ENCODE peak calls at places on chromosomes 3 and 15, in nine cellular contexts. T, P, L, M, B, Q, H, X and Y are unnamed samples.

GRCh38 chr3:152218604-152219003 is 50.1 kb upstream of the MBNL1 start:
- DNase-seq in X (no peak), P (no peak), Q (no peak), T (no peak), M (no peak), H (no peak), L (no peak), B (no peak), Y (no peak)

GRCh38 chr15:63296195-63296594 is 18.8 kb downstream of the APH1B start:
- DNase-seq in M (no peak), H (no peak), P (no peak), X (no peak), B (no peak), T (no peak), L (no peak), Q (no peak), Y (no peak)

GRCh38 chr3:72338082-72338941 is 509.9 kb downstream of the SHQ1 start:
- DNase-seq in P (no peak), X (no peak), T (no peak), M (no peak), B (no peak), L (peak), Q (no peak), H (no peak), Y (no peak)

GRCh38 chr15:74815961-74816360 is 3.3 kb downstream of the LMAN1L start:
- DNase-seq in L (no peak), T (no peak), X (no peak), M (no peak), B (no peak), H (no peak), P (no peak), Q (no peak), Y (no peak)

GRCh38 chr3:187319699-187320302 is 28.3 kb upstream of the MASP1 start:
- DNase-seq in Q (peak), B (peak), P (peak), H (peak), T (no peak), L (peak), X (peak), M (peak), Y (peak)

GRCh38 chr3:177498037-177498857 is 301.0 kb upstream of the TBL1XR1 start:
- DNase-seq in H (no peak), L (peak), M (peak), X (no peak), T (no peak), P (peak), B (no peak), Q (peak), Y (peak)

GRCh38 chr15:77525907-77526581 is 105.4 kb downstream of the HMG20A start:
- DNase-seq in M (no peak), T (no peak), B (no peak), H (no peak), Q (no peak), L (no peak), P (no peak), X (no peak), Y (no peak)

GRCh38 chr3:186254676-186255665 is 107.1 kb downstream of the DGKG start:
- DNase-seq in P (no peak), H (peak), M (no peak), Q (no peak), X (no peak), B (peak), T (no peak), L (no peak), Y (no peak)

GRCh38 chr3:183764854-183765731 is 60.3 kb downstream of the MAP6D1 start:
- DNase-seq in P (peak), L (peak), Q (no peak), T (no peak), B (no peak), H (no peak), M (peak), X (no peak), Y (no peak)

GRCh38 chr3:109532257-109533216 is 195.2 kb upstream of the DPPA4 start:
- DNase-seq in X (peak), T (no peak), P (peak), M (peak), B (peak), L (peak), Q (peak), H (no peak), Y (peak)